ENCODE peak calls at places on chromosomes 2 and 18, in four cellular contexts. K is GM12878, S is HepG2, U is K562. X is an unnamed sample.
A peak's percentile ranks its signal among the peaks of the same experiment; 100 is the strongest.

GRCh38 chr2:88754585-88755305 is 63.3 kb downstream of the RPIA start:
- DNase-seq in U (no peak), K (no peak), S (no peak), X (no peak)

GRCh38 chr2:231186325-231186724 is 12.1 kb upstream of the ARMC9 start:
- DNase-seq in U (no peak), S (no peak), K (no peak), X (no peak)

GRCh38 chr18:1528447-1528846 is 623.8 kb downstream of the ADCYAP1 start:
- DNase-seq in K (no peak), S (no peak), U (no peak), X (no peak)

GRCh38 chr2:86570069-86570468 is 6.8 kb upstream of the CHMP3 start:
- DNase-seq in S (no peak), K (no peak), U (no peak), X (no peak)

GRCh38 chr2:104736026-104736425 is 117.9 kb upstream of the POU3F3 start:
- DNase-seq in U (no peak), S (no peak), K (no peak), X (no peak)

GRCh38 chr2:189444322-189444721 is 3.0 kb downstream of the WDR75 start:
- DNase-seq in S (no peak), U (no peak), K (no peak), X (no peak)

GRCh38 chr2:182920631-182921056 is 54.2 kb upstream of the FRZB start:
- DNase-seq in U (no peak), S (no peak), K (no peak), X (no peak)

GRCh38 chr18:27942706-27943105 is 234.2 kb downstream of the CDH2 start:
- DNase-seq in K (no peak), S (no peak), U (no peak), X (no peak)

GRCh38 chr18:51603551-51603950 is 406.1 kb upstream of the MEX3C start:
- DNase-seq in U (no peak), K (no peak), S (no peak), X (no peak)

GRCh38 chr2:86249843-86250402 is 50.7 kb downstream of the MRPL35 start:
- DNase-seq in U (peak; percentile 24), K (peak; percentile 52), S (peak; percentile 25), X (peak; percentile 68)

GRCh38 chr2:86256982-86257381 is 57.7 kb downstream of the MRPL35 start:
- DNase-seq in U (no peak), S (no peak), K (no peak), X (no peak)

GRCh38 chr2:5694016-5694690 is 2.0 kb downstream of the SOX11 start:
- DNase-seq in S (no peak), K (no peak), U (no peak), X (peak; percentile 65)

GRCh38 chr2:3127279-3127690 is 250.3 kb downstream of the EIPR1 start:
- DNase-seq in K (no peak), S (no peak), U (no peak), X (peak; percentile 83)

GRCh38 chr18:3450358-3451107 is 561 bp downstream of the TGIF1 start:
- DNase-seq in S (no peak), U (peak; percentile 37), K (no peak), X (peak; percentile 60)

GRCh38 chr2:202038471-202039277 is 5.0 kb downstream of the FZD7 start:
- DNase-seq in K (no peak), S (no peak), U (peak; percentile 31), X (no peak)

GRCh38 chr18:48914581-48915251 is 36.0 kb downstream of the SMAD7 start:
- DNase-seq in S (no peak), U (no peak), K (no peak), X (no peak)

GRCh38 chr18:35707674-35708073 is 126.1 kb downstream of the GALNT1 start:
- DNase-seq in U (no peak), S (no peak), K (no peak), X (no peak)

GRCh38 chr18:26502834-26503233 is 45.5 kb downstream of the KCTD1 start:
- DNase-seq in S (no peak), K (no peak), U (no peak), X (no peak)

GRCh38 chr18:31626409-31626808 is 34.7 kb downstream of the TTR start:
- DNase-seq in K (no peak), S (peak; percentile 30), U (no peak), X (no peak)

GRCh38 chr2:218806346-218806978 is 24.5 kb downstream of the CYP27A1 start:
- DNase-seq in K (peak; percentile 32), S (peak; percentile 91), U (no peak), X (no peak)

GRCh38 chr2:105894327-105894944 is 149.7 kb downstream of the NCK2 start:
- DNase-seq in U (no peak), K (no peak), S (no peak), X (no peak)

GRCh38 chr18:31954349-31954748 is 11.4 kb upstream of the TRAPPC8 start:
- DNase-seq in U (no peak), S (peak; percentile 79), K (no peak), X (no peak)

GRCh38 chr18:68083131-68083530 is 566.6 kb upstream of the DSEL start:
- DNase-seq in S (no peak), U (no peak), K (no peak), X (no peak)

GRCh38 chr2:455913-456312 is 168.0 kb upstream of the ALKAL2 start:
- DNase-seq in K (no peak), U (no peak), S (no peak), X (no peak)

GRCh38 chr2:66121946-66122345 is 313.0 kb upstream of the MEIS1 start:
- DNase-seq in K (no peak), S (no peak), U (no peak), X (no peak)

GRCh38 chr2:171553858-171554257 is 31.6 kb downstream of the CYBRD1 start:
- DNase-seq in U (peak; percentile 68), K (no peak), S (peak; percentile 94), X (peak; percentile 25)

GRCh38 chr2:97645112-97645699 is 656 bp upstream of the COX5B start:
- DNase-seq in S (no peak), U (peak; percentile 57), K (no peak), X (peak; percentile 47)

GRCh38 chr2:98867539-98868309 is 68.3 kb downstream of the CRACDL start:
- DNase-seq in U (no peak), K (no peak), S (no peak), X (no peak)

GRCh38 chr2:42834161-42834560 is 41.8 kb upstream of the HAAO start:
- DNase-seq in K (no peak), U (no peak), S (no peak), X (no peak)

GRCh38 chr18:24033644-24034412 is 19.3 kb downstream of the TTC39C start:
- DNase-seq in U (no peak), S (peak; percentile 65), K (no peak), X (no peak)
- TF ChIP-seq NFIC in U (no peak), S (no peak), K (no peak), X (no peak)

DNA sequence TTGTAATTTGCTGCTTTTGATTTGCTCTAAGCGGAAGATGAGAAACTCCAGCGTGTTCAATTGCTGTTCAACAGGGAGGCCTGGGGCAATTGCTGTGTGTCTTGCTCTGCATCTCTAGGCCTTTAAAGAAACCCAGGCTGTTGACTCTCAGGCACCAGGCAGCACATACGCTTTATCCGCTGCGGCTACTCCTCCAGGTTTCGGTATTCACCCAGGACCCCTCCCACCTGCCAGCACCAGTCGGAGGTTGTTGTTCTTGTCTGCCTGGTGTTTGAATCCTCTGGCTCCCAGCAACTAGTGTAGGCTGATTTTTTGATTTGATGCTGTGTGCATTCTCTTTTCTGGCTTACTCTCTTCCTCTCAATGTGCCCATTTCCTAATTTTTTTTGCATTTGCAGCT is 383.1 kb downstream of the TSN start:
- DNase-seq in U (no peak), S (no peak), K (no peak), X (no peak)
- TF ChIP-seq NFIC in U (no peak), S (no peak), K (no peak), X (no peak)

DNA sequence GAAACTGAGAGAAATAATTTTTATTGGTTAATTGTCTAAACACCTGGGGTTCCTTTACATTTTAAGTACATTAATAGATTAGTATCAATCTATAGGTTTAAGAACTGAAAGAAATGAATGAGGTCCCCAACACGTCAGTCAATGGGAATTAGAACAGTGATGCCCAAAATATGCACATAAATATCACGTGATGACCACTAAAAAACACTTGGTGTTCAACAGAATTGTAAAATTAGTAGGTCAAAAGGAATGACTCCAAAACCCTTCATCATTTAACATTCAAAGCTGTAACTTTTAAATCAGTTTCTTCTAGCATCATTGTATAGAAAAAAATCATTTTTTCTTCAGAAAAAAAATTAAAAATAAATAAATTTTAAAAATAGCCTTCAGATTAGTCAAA is 140.9 kb downstream of the SLC8A1 start:
- DNase-seq in U (no peak), S (no peak), K (no peak), X (no peak)
- TF ChIP-seq NFIC in U (no peak), S (no peak), K (no peak), X (no peak)

GRCh38 chr2:74845217-74845751 is 11.4 kb downstream of the HK2 start:
- DNase-seq in K (no peak), S (no peak), U (no peak), X (no peak)
- TF ChIP-seq NFIC in K (no peak), S (no peak), U (no peak), X (peak; percentile 74)

DNA sequence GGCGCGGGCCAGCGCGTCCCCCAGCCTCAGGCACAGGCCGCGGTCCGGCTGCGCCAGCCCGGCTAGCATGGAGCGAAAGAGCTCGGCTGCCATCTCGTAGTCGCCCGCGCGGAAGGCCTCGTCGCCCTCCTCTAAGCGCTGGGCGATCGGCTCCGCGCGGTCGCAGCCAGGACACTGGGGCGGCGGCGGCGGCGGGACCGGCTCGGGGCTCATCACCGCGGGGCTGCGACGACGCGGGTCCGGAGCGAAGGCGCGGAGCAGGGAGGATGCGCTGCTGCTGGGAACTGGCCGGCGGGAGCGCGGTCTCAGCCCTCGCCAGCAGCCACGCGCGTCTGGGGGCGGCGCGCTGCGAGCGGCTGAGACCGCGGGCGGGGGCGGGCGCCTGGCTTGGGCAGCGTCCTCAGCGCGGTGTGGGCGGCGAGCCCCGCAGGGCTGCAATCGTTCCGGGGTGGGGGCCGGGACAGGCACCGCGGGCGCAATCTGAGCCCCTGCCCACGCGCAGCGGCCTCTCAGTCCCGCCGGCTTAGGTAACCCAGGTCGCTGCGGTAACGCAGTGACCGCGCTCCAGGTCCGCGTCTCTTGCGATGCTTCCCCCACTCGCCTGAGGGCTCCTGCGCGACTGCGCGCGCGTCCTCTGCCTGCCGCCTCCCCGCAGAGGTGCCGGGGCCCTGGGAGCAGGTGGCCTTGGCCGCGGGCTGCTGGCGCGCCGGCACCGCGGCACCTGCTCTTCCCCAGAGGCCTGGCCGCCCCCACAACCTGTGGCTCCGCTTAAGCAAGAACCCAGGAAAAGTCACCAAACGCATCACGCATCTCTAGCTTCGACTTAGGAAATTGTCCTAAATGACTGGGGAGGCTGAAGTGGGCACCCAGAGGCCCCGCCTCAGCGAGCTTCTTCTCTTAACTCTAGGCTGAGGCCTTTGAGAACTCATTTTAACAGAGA is at the start of gene LONRF2:
- DNase-seq in S (no peak), U (peak; percentile 75), K (no peak), X (peak; percentile 81)
- TF ChIP-seq NFIC in S (no peak), U (no peak), K (no peak), X (no peak)

DNA sequence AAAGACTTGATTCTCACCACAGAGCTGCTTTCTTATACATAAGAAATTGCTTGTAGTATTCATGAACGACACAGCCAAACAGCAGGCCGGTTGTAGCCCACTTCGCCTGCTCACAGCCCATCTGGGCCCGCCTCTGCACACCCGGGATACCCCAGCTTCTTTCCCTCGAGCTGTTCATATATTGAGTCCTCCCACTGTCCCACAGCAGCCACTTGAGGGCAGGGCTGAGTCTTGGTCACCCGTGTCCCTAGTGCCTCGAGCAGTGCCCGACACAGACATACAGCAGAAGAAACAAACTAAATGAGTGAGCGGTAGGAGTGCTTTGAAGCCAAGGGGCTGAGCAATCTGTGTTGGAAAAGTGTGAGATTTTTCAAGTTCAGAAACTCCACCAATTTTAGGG is 251.4 kb downstream of the KLHL29 start:
- DNase-seq in S (peak; percentile 61), U (no peak), K (no peak), X (peak; percentile 74)
- TF ChIP-seq NFIC in S (no peak), U (no peak), K (no peak), X (no peak)

X was measured in SK-N-SH.